ENCODE peak calls at places on chromosomes 3 and 15, in five cellular contexts. N, K, R, Q and L are unnamed samples.

GRCh38 chr3:154078672-154079071 is 42.5 kb upstream of the ARHGEF26 start:
- DNase-seq in N (no peak), K (no peak), R (no peak), Q (no peak), L (no peak)

GRCh38 chr3:129343643-129344360 is 65.1 kb downstream of the HMCES start:
- DNase-seq in N (peak; percentile 17), K (no peak), R (no peak), Q (no peak), L (peak; percentile 72)

GRCh38 chr15:41043276-41043675 is 72.8 kb downstream of the INO80 start:
- DNase-seq in N (no peak), K (peak; percentile 27), R (no peak), Q (no peak), L (no peak)

GRCh38 chr3:39186692-39187151 is 5.7 kb downstream of the XIRP1 start:
- DNase-seq in N (no peak), K (no peak), R (no peak), Q (no peak), L (no peak)

GRCh38 chr15:75325922-75326321 is 9.9 kb upstream of the COMMD4 start:
- DNase-seq in N (no peak), K (no peak), R (no peak), Q (no peak), L (no peak)

GRCh38 chr15:59237854-59238252 is 31.2 kb downstream of the LDHAL6B start:
- DNase-seq in N (no peak), K (no peak), R (no peak), Q (no peak), L (no peak)

GRCh38 chr15:78345726-78346125 is 5.6 kb downstream of the CRABP1 start:
- DNase-seq in N (no peak), K (no peak), R (no peak), Q (no peak), L (no peak)

GRCh38 chr3:139108253-139108969 is 63.7 kb upstream of the PRR23C start:
- DNase-seq in N (no peak), K (no peak), R (no peak), Q (no peak), L (no peak)

GRCh38 chr15:86002444-86002843 is 77.2 kb upstream of the AGBL1 start:
- DNase-seq in N (no peak), K (no peak), R (no peak), Q (no peak), L (no peak)